ENCODE peak calls at places on chromosome 1, in six cellular contexts. H, B, G, R, W and N are unnamed samples.
A peak's percentile ranks its signal among the peaks of the same experiment; 100 is the strongest.

GRCh38 chr1:52296345-52296744 is 69.7 kb downstream of the CC2D1B start:
- DNase-seq in H (peak; percentile 68), B (peak; percentile 70), G (no peak), R (no peak), W (no peak), N (peak; percentile 5)

GRCh38 chr1:159943908-159944622 is 1.3 kb downstream of the IGSF9 start:
- DNase-seq in H (no peak), B (no peak), G (no peak), R (no peak), W (no peak), N (no peak)

GRCh38 chr1:154419620-154420020 is 14.5 kb downstream of the IL6R start:
- DNase-seq in H (peak; percentile 88), B (peak; percentile 97), G (peak; percentile 87), R (peak; percentile 97), W (peak; percentile 94), N (no peak)

GRCh38 chr1:115363171-115363570 is 25.1 kb upstream of the NGF start:
- DNase-seq in H (no peak), B (no peak), G (no peak), R (no peak), W (no peak), N (no peak)

GRCh38 chr1:200311256-200311655 is 98.6 kb downstream of the ZNF281 start:
- DNase-seq in H (peak; percentile 44), B (peak; percentile 23), G (no peak), R (no peak), W (no peak), N (no peak)

GRCh38 chr1:243819438-243819839 is 30.6 kb downstream of the AKT3 start:
- DNase-seq in H (no peak), B (no peak), G (no peak), R (no peak), W (no peak), N (no peak)

GRCh38 chr1:212030936-212031528 is 4.3 kb downstream of the INTS7 start:
- DNase-seq in H (peak; percentile 77), B (peak; percentile 83), G (no peak), R (no peak), W (no peak), N (no peak)

GRCh38 chr1:67743072-67743725 is 58.2 kb downstream of the GADD45A start:
- DNase-seq in H (no peak), B (no peak), G (no peak), R (no peak), W (no peak), N (no peak)

GRCh38 chr1:202923533-202923932 is 3.5 kb downstream of the KLHL12 start:
- DNase-seq in H (no peak), B (no peak), G (no peak), R (no peak), W (no peak), N (no peak)

GRCh38 chr1:31745071-31745897 is 18.9 kb downstream of the ADGRB2 start:
- DNase-seq in H (peak; percentile 66), B (peak; percentile 76), G (peak; percentile 75), R (no peak), W (peak; percentile 72), N (no peak)

GRCh38 chr1:30462826-30463425 is 260.5 kb downstream of the MATN1 start:
- DNase-seq in H (no peak), B (no peak), G (no peak), R (no peak), W (no peak), N (no peak)

GRCh38 chr1:203771901-203772301 is 6.9 kb downstream of the LAX1 start:
- DNase-seq in H (peak; percentile 22), B (peak; percentile 51), G (no peak), R (peak; percentile 68), W (no peak), N (no peak)

GRCh38 chr1:24899581-24900485 is 30.2 kb downstream of the RUNX3 start:
- DNase-seq in H (no peak), B (no peak), G (no peak), R (no peak), W (no peak), N (peak; percentile 16)

GRCh38 chr1:44585315-44585920 is 88.9 kb downstream of the TMEM53 start:
- DNase-seq in H (no peak), B (no peak), G (no peak), R (no peak), W (no peak), N (no peak)
- H3K27me3 ChIP-seq in H (peaks cover 55% of the 10 kb centered on the region), B (no peaks in the 10 kb centered on the region), G (no peaks in the 10 kb centered on the region), R (peaks cover 13% of the 10 kb centered on the region), W (peaks cover 13% of the 10 kb centered on the region), N (no peaks in the 10 kb centered on the region)

GRCh38 chr1:234477373-234478151 is 1.4 kb downstream of the TARBP1 start:
- DNase-seq in H (no peak), B (no peak), G (no peak), R (no peak), W (no peak), N (no peak)

GRCh38 chr1:234479866-234480265 is 887 bp upstream of the TARBP1 start:
- DNase-seq in H (no peak), B (no peak), G (no peak), R (no peak), W (no peak), N (no peak)

GRCh38 chr1:234478481-234479309 is at the start of gene TARBP1:
- DNase-seq in H (peak; percentile 79), B (peak; percentile 83), G (peak; percentile 61), R (peak; percentile 23), W (peak; percentile 84), N (peak; percentile 83)

GRCh38 chr1:234478152-234478480 is 863 bp downstream of the TARBP1 start:
- DNase-seq in H (no peak), B (peak; percentile 52), G (no peak), R (peak; percentile 40), W (no peak), N (peak; percentile 69)

DNA sequence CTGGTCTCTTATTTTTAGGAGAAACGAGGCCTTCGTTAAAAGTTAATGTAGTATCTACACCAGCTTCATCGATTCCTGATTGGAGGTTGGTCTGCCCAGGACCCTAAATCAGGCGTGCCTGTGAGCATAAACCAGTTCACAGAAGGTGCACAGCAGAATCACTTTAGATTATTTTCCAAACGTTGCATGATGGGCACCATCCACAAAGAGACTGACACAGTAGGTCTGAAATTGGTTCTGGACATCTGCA is 256 bp upstream of the TARBP1 start:
- DNase-seq in H (no peak), B (no peak), G (no peak), R (no peak), W (no peak), N (no peak)
- H3K27ac ChIP-seq in H (no peak overlapping the region), B (no peak overlapping the region), G (no peak overlapping the region), R (peak overlapping the region; percentile 79), W (peak overlapping the region; percentile 73), N (peak overlapping the region; percentile 75)

GRCh38 chr1:103109291-103109920 is 1.1 kb upstream of the COL11A1 start:
- DNase-seq in H (no peak), B (no peak), G (no peak), R (no peak), W (no peak), N (no peak)
- H3K4me3 ChIP-seq in H (no peak overlapping the region), B (peak overlapping the region; percentile 62), G (no peak overlapping the region), R (no peak overlapping the region), W (no peak overlapping the region), N (no peak overlapping the region)

GRCh38 chr1:47420547-47420946 is 4.5 kb downstream of the FOXE3 start:
- DNase-seq in H (no peak), B (no peak), G (no peak), R (no peak), W (no peak), N (no peak)

GRCh38 chr1:47418122-47418521 is 2.0 kb downstream of the FOXE3 start:
- DNase-seq in H (no peak), B (no peak), G (no peak), R (no peak), W (no peak), N (no peak)

GRCh38 chr1:47424336-47424982 is 8.4 kb downstream of the FOXE3 start:
- DNase-seq in H (peak; percentile 32), B (peak; percentile 60), G (no peak), R (no peak), W (no peak), N (no peak)

GRCh38 chr1:47418681-47419272 is 2.7 kb downstream of the FOXE3 start:
- DNase-seq in H (no peak), B (no peak), G (no peak), R (no peak), W (no peak), N (no peak)

GRCh38 chr1:47423872-47424271 is 7.8 kb downstream of the FOXE3 start:
- DNase-seq in H (no peak), B (no peak), G (no peak), R (no peak), W (no peak), N (no peak)
- H3K27me3 ChIP-seq in H (peaks cover 65% of the 10 kb centered on the region), B (peaks cover 83% of the 10 kb centered on the region), G (no peaks in the 10 kb centered on the region), R (peaks cover 6% of the 10 kb centered on the region), W (peaks cover 40% of the 10 kb centered on the region), N (peaks cover 4% of the 10 kb centered on the region)